ENCODE peak calls at places on chromosome 6, in eight cellular contexts. One of them, this sample, is unnamed.

GRCh38 chr6:122956376-122956775 is 39.7 kb upstream of the CLVS2 start:
- DNase-seq in dorsolateral prefrontal cortex: no peak
- DNase-seq in HCT116: no peak
- DNase-seq in Panc1: no peak
- DNase-seq in CD8-positive, alpha-beta memory T cell: no peak
- DNase-seq in aorta: no peak
- DNase-seq in PC-9: no peak
- DNase-seq in cardiac muscle cell: no peak
- DNase-seq in this sample: no peak

GRCh38 chr6:39841291-39841690 is 49.1 kb downstream of the DAAM2 start:
- DNase-seq in aorta: no peak
- DNase-seq in HCT116: no peak
- DNase-seq in cardiac muscle cell: peak
- DNase-seq in PC-9: no peak
- DNase-seq in Panc1: no peak
- DNase-seq in CD8-positive, alpha-beta memory T cell: no peak
- DNase-seq in dorsolateral prefrontal cortex: no peak
- DNase-seq in this sample: no peak

GRCh38 chr6:28587746-28588075 is 62.0 kb downstream of the GPX5 start:
- DNase-seq in cardiac muscle cell: no peak
- DNase-seq in aorta: no peak
- DNase-seq in PC-9: no peak
- DNase-seq in Panc1: no peak
- DNase-seq in HCT116: no peak
- DNase-seq in dorsolateral prefrontal cortex: no peak
- DNase-seq in CD8-positive, alpha-beta memory T cell: no peak
- DNase-seq in this sample: no peak

GRCh38 chr6:12751694-12752304 is 35.2 kb downstream of the PHACTR1 start:
- DNase-seq in CD8-positive, alpha-beta memory T cell: no peak
- DNase-seq in aorta: peak
- DNase-seq in HCT116: no peak
- DNase-seq in cardiac muscle cell: peak
- DNase-seq in PC-9: peak
- DNase-seq in dorsolateral prefrontal cortex: no peak
- DNase-seq in Panc1: no peak
- DNase-seq in this sample: peak

GRCh38 chr6:49676671-49677281 is 36.6 kb downstream of the CRISP2 start:
- DNase-seq in PC-9: peak
- DNase-seq in Panc1: no peak
- DNase-seq in CD8-positive, alpha-beta memory T cell: no peak
- DNase-seq in aorta: no peak
- DNase-seq in HCT116: no peak
- DNase-seq in dorsolateral prefrontal cortex: no peak
- DNase-seq in cardiac muscle cell: no peak
- DNase-seq in this sample: peak

GRCh38 chr6:151847064-151847463 is 39.6 kb downstream of the ESR1 start:
- DNase-seq in dorsolateral prefrontal cortex: no peak
- DNase-seq in cardiac muscle cell: peak
- DNase-seq in PC-9: peak
- DNase-seq in CD8-positive, alpha-beta memory T cell: no peak
- DNase-seq in aorta: no peak
- DNase-seq in Panc1: no peak
- DNase-seq in HCT116: no peak
- DNase-seq in this sample: no peak

GRCh38 chr6:13881621-13882165 is 43.1 kb upstream of the RNF182 start:
- DNase-seq in HCT116: no peak
- DNase-seq in aorta: no peak
- DNase-seq in dorsolateral prefrontal cortex: no peak
- DNase-seq in Panc1: no peak
- DNase-seq in cardiac muscle cell: no peak
- DNase-seq in PC-9: peak
- DNase-seq in CD8-positive, alpha-beta memory T cell: no peak
- DNase-seq in this sample: no peak

GRCh38 chr6:73134588-73134987 is 90.7 kb downstream of the KHDC1L start:
- DNase-seq in dorsolateral prefrontal cortex: peak
- DNase-seq in Panc1: no peak
- DNase-seq in aorta: no peak
- DNase-seq in cardiac muscle cell: no peak
- DNase-seq in PC-9: no peak
- DNase-seq in CD8-positive, alpha-beta memory T cell: no peak
- DNase-seq in HCT116: peak
- DNase-seq in this sample: no peak

GRCh38 chr6:80211295-80211694 is 104.8 kb downstream of the BCKDHB start:
- DNase-seq in dorsolateral prefrontal cortex: no peak
- DNase-seq in aorta: no peak
- DNase-seq in cardiac muscle cell: peak
- DNase-seq in CD8-positive, alpha-beta memory T cell: no peak
- DNase-seq in Panc1: no peak
- DNase-seq in HCT116: no peak
- DNase-seq in PC-9: no peak
- DNase-seq in this sample: no peak

GRCh38 chr6:170316071-170316470 is 9.5 kb downstream of the FAM120B start:
- DNase-seq in aorta: no peak
- DNase-seq in Panc1: no peak
- DNase-seq in HCT116: no peak
- DNase-seq in CD8-positive, alpha-beta memory T cell: no peak
- DNase-seq in dorsolateral prefrontal cortex: no peak
- DNase-seq in PC-9: no peak
- DNase-seq in cardiac muscle cell: no peak
- DNase-seq in this sample: no peak

GRCh38 chr6:139732451-139732850 is 358.0 kb upstream of the CITED2 start:
- DNase-seq in PC-9: no peak
- DNase-seq in CD8-positive, alpha-beta memory T cell: no peak
- DNase-seq in Panc1: no peak
- DNase-seq in aorta: no peak
- DNase-seq in dorsolateral prefrontal cortex: no peak
- DNase-seq in HCT116: peak
- DNase-seq in cardiac muscle cell: no peak
- DNase-seq in this sample: peak

GRCh38 chr6:147604373-147604772 is 95.9 kb downstream of the SAMD5 start:
- DNase-seq in CD8-positive, alpha-beta memory T cell: no peak
- DNase-seq in aorta: no peak
- DNase-seq in cardiac muscle cell: no peak
- DNase-seq in dorsolateral prefrontal cortex: no peak
- DNase-seq in PC-9: no peak
- DNase-seq in HCT116: no peak
- DNase-seq in Panc1: no peak
- DNase-seq in this sample: no peak

GRCh38 chr6:4342407-4343137 is 207.2 kb upstream of the ECI2 start:
- DNase-seq in cardiac muscle cell: no peak
- DNase-seq in aorta: no peak
- DNase-seq in HCT116: no peak
- DNase-seq in dorsolateral prefrontal cortex: no peak
- DNase-seq in PC-9: no peak
- DNase-seq in CD8-positive, alpha-beta memory T cell: no peak
- DNase-seq in Panc1: no peak
- DNase-seq in this sample: no peak

GRCh38 chr6:43263314-43264178 is 20.3 kb downstream of the TTBK1 start:
- DNase-seq in dorsolateral prefrontal cortex: peak
- DNase-seq in CD8-positive, alpha-beta memory T cell: peak
- DNase-seq in Panc1: peak
- DNase-seq in HCT116: peak
- DNase-seq in cardiac muscle cell: peak
- DNase-seq in aorta: peak
- DNase-seq in PC-9: peak
- DNase-seq in this sample: no peak

GRCh38 chr6:80640176-80640575 is 533.7 kb downstream of the BCKDHB start:
- DNase-seq in aorta: no peak
- DNase-seq in Panc1: no peak
- DNase-seq in HCT116: no peak
- DNase-seq in dorsolateral prefrontal cortex: no peak
- DNase-seq in CD8-positive, alpha-beta memory T cell: no peak
- DNase-seq in PC-9: no peak
- DNase-seq in cardiac muscle cell: no peak
- DNase-seq in this sample: no peak

GRCh38 chr6:16676978-16677377 is 84.3 kb downstream of the ATXN1 start:
- DNase-seq in HCT116: peak
- DNase-seq in PC-9: peak
- DNase-seq in Panc1: peak
- DNase-seq in CD8-positive, alpha-beta memory T cell: no peak
- DNase-seq in aorta: no peak
- DNase-seq in cardiac muscle cell: no peak
- DNase-seq in dorsolateral prefrontal cortex: no peak
- DNase-seq in this sample: no peak

GRCh38 chr6:4973415-4973814 is 30.4 kb downstream of the RPP40 start:
- DNase-seq in dorsolateral prefrontal cortex: no peak
- DNase-seq in aorta: no peak
- DNase-seq in CD8-positive, alpha-beta memory T cell: no peak
- DNase-seq in cardiac muscle cell: no peak
- DNase-seq in PC-9: no peak
- DNase-seq in Panc1: no peak
- DNase-seq in HCT116: no peak
- DNase-seq in this sample: no peak

GRCh38 chr6:155177369-155177961 is 86.3 kb upstream of the CLDN20 start:
- DNase-seq in PC-9: no peak
- DNase-seq in dorsolateral prefrontal cortex: no peak
- DNase-seq in HCT116: peak
- DNase-seq in Panc1: no peak
- DNase-seq in aorta: no peak
- DNase-seq in CD8-positive, alpha-beta memory T cell: no peak
- DNase-seq in cardiac muscle cell: peak
- DNase-seq in this sample: no peak

GRCh38 chr6:27154696-27155095 is 92.8 kb upstream of the PRSS16 start:
- DNase-seq in aorta: no peak
- DNase-seq in CD8-positive, alpha-beta memory T cell: no peak
- DNase-seq in HCT116: no peak
- DNase-seq in dorsolateral prefrontal cortex: no peak
- DNase-seq in cardiac muscle cell: no peak
- DNase-seq in Panc1: no peak
- DNase-seq in PC-9: no peak
- DNase-seq in this sample: no peak

GRCh38 chr6:74733830-74734591 is 471.8 kb downstream of the COL12A1 start:
- DNase-seq in HCT116: no peak
- DNase-seq in Panc1: no peak
- DNase-seq in CD8-positive, alpha-beta memory T cell: no peak
- DNase-seq in PC-9: no peak
- DNase-seq in dorsolateral prefrontal cortex: no peak
- DNase-seq in cardiac muscle cell: no peak
- DNase-seq in aorta: no peak
- DNase-seq in this sample: no peak
- H3K27ac ChIP-seq in HCT116: no peak
- H3K27ac ChIP-seq in Panc1: no peak
- H3K27ac ChIP-seq in CD8-positive, alpha-beta memory T cell: no peak
- H3K27ac ChIP-seq in PC-9: no peak
- H3K27ac ChIP-seq in dorsolateral prefrontal cortex: no peak
- H3K27ac ChIP-seq in cardiac muscle cell: no peak
- H3K27ac ChIP-seq in aorta: no peak
- H3K27ac ChIP-seq in this sample: no peak

GRCh38 chr6:53440331-53440730 is 91.6 kb upstream of the ELOVL5 start:
- DNase-seq in CD8-positive, alpha-beta memory T cell: no peak
- DNase-seq in PC-9: no peak
- DNase-seq in HCT116: no peak
- DNase-seq in cardiac muscle cell: no peak
- DNase-seq in Panc1: no peak
- DNase-seq in dorsolateral prefrontal cortex: no peak
- DNase-seq in aorta: no peak
- DNase-seq in this sample: no peak

GRCh38 chr6:53437557-53438202 is 88.9 kb upstream of the ELOVL5 start:
- DNase-seq in HCT116: peak
- DNase-seq in aorta: no peak
- DNase-seq in Panc1: peak
- DNase-seq in cardiac muscle cell: peak
- DNase-seq in dorsolateral prefrontal cortex: no peak
- DNase-seq in CD8-positive, alpha-beta memory T cell: no peak
- DNase-seq in PC-9: peak
- DNase-seq in this sample: peak

GRCh38 chr6:53439556-53439955 is 90.8 kb upstream of the ELOVL5 start:
- DNase-seq in HCT116: no peak
- DNase-seq in dorsolateral prefrontal cortex: no peak
- DNase-seq in Panc1: no peak
- DNase-seq in aorta: no peak
- DNase-seq in cardiac muscle cell: no peak
- DNase-seq in CD8-positive, alpha-beta memory T cell: no peak
- DNase-seq in PC-9: no peak
- DNase-seq in this sample: no peak

GRCh38 chr6:53441035-53441493 is 92.3 kb upstream of the ELOVL5 start:
- DNase-seq in dorsolateral prefrontal cortex: no peak
- DNase-seq in HCT116: no peak
- DNase-seq in CD8-positive, alpha-beta memory T cell: no peak
- DNase-seq in Panc1: no peak
- DNase-seq in cardiac muscle cell: no peak
- DNase-seq in PC-9: no peak
- DNase-seq in aorta: no peak
- DNase-seq in this sample: no peak

DNA sequence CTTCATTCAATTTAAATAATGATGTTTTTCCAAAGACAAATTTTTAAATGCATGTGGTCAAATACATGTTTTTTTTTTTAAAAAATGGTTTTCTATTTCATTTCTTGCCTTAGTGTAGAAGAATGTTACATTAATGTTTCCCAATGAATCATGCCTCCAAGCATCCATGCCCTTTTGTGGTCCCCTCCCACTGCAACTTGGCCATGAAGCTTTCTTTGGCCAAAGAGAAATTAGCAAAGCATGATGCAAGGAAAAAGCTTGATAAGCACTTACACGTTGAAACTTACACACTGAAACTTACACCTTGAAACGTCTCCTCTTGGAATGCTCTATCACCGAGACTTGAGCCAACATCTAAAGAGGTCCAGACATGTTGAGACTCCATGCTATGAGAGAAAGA is 93.0 kb upstream of the ELOVL5 start:
- DNase-seq in Panc1: no peak
- DNase-seq in aorta: no peak
- DNase-seq in cardiac muscle cell: no peak
- DNase-seq in CD8-positive, alpha-beta memory T cell: no peak
- DNase-seq in HCT116: no peak
- DNase-seq in PC-9: no peak
- DNase-seq in dorsolateral prefrontal cortex: no peak
- DNase-seq in this sample: no peak
- H3K27ac ChIP-seq in Panc1: no peak
- H3K27ac ChIP-seq in aorta: no peak
- H3K27ac ChIP-seq in cardiac muscle cell: no peak
- H3K27ac ChIP-seq in CD8-positive, alpha-beta memory T cell: no peak
- H3K27ac ChIP-seq in HCT116: no peak
- H3K27ac ChIP-seq in PC-9: no peak
- H3K27ac ChIP-seq in dorsolateral prefrontal cortex: no peak
- H3K27ac ChIP-seq in this sample: no peak

DNA sequence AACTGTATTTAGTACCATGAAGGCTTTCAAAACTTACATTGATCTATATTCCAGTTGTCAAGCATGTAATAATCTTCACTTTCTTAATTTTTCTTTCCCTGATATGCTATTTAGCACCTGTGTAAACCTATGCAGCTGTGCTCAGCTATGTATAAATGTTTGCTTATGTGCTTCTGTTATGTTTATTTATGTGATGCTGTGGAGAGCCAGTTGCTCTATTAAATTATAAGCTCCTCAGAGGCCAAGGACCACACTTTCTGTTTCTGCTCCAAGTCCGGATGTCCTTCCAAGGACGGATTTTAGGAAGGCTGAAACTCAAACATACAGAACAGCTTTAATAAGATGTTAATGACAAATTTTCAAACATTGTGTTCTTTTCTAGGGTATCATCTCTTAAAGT is 33.5 kb upstream of the LAMA4 start:
- DNase-seq in HCT116: no peak
- DNase-seq in aorta: no peak
- DNase-seq in dorsolateral prefrontal cortex: no peak
- DNase-seq in Panc1: no peak
- DNase-seq in PC-9: no peak
- DNase-seq in CD8-positive, alpha-beta memory T cell: no peak
- DNase-seq in cardiac muscle cell: no peak
- DNase-seq in this sample: no peak
- H3K27ac ChIP-seq in HCT116: no peak
- H3K27ac ChIP-seq in aorta: no peak
- H3K27ac ChIP-seq in dorsolateral prefrontal cortex: no peak
- H3K27ac ChIP-seq in Panc1: no peak
- H3K27ac ChIP-seq in PC-9: no peak
- H3K27ac ChIP-seq in CD8-positive, alpha-beta memory T cell: no peak
- H3K27ac ChIP-seq in cardiac muscle cell: no peak
- H3K27ac ChIP-seq in this sample: no peak

GRCh38 chr6:22716721-22717120 is 147.4 kb downstream of the HDGFL1 start:
- DNase-seq in dorsolateral prefrontal cortex: no peak
- DNase-seq in Panc1: no peak
- DNase-seq in CD8-positive, alpha-beta memory T cell: no peak
- DNase-seq in cardiac muscle cell: no peak
- DNase-seq in aorta: no peak
- DNase-seq in HCT116: no peak
- DNase-seq in PC-9: no peak
- DNase-seq in this sample: no peak
- H3K27ac ChIP-seq in dorsolateral prefrontal cortex: no peak
- H3K27ac ChIP-seq in Panc1: no peak
- H3K27ac ChIP-seq in CD8-positive, alpha-beta memory T cell: no peak
- H3K27ac ChIP-seq in cardiac muscle cell: no peak
- H3K27ac ChIP-seq in aorta: no peak
- H3K27ac ChIP-seq in HCT116: no peak
- H3K27ac ChIP-seq in PC-9: no peak
- H3K27ac ChIP-seq in this sample: no peak

This sample was measured in epithelial cell of prostate.